ENCODE peak calls at places on chromosome X, in seven cellular contexts. N is AG10803; C is hypothalamus; J is Right ventricle myocardium inferior; I is stimulated activated CD8-positive, alpha-beta memory T cell treated with anti-CD3 and anti-CD28 coated beads, Interleukin-7, amount 100 ng/mL, for 48 hours; E is Caki2; G is endothelial cell. P is an unnamed sample.

GRCh38 chrX:78024349-78025108 is 55.1 kb upstream of the PGAM4 start:
- DNase-seq in N (no peak), C (no peak), J (no peak), I (no peak), E (peak), G (peak), P (peak)

GRCh38 chrX:12372111-12372510 is 233.8 kb downstream of the FRMPD4 start:
- DNase-seq in N (peak), C (no peak), J (no peak), I (no peak), E (no peak), G (no peak), P (peak)

GRCh38 chrX:94932278-94932965 is 1258.4 kb downstream of the FAM133A start:
- DNase-seq in N (no peak), C (no peak), J (no peak), I (no peak), E (no peak), G (no peak), P (no peak)

GRCh38 chrX:102934624-102935023 is 2.4 kb upstream of the RAB40AL start:
- DNase-seq in N (peak), C (no peak), J (no peak), I (no peak), E (peak), G (peak), P (peak)

GRCh38 chrX:27548624-27549023 is 41.5 kb upstream of the DCAF8L2 start:
- DNase-seq in N (no peak), C (no peak), J (no peak), I (no peak), E (no peak), G (no peak), P (no peak)

GRCh38 chrX:34972206-34972605 is 29.6 kb downstream of the FAM47B start:
- DNase-seq in N (no peak), C (no peak), J (no peak), I (no peak), E (no peak), G (no peak), P (no peak)

GRCh38 chrX:154486396-154487207 is at the start of gene UBL4A:
- DNase-seq in N (peak), C (no peak), J (peak), I (peak), E (peak), G (peak), P (peak)

GRCh38 chrX:11287505-11287904 is 5.7 kb upstream of the AMELX start:
- DNase-seq in N (peak), C (no peak), J (no peak), I (no peak), E (no peak), G (no peak), P (peak)

GRCh38 chrX:118189628-118190027 is 73.0 kb upstream of the KLHL13 start:
- DNase-seq in N (no peak), C (no peak), J (no peak), I (no peak), E (no peak), G (no peak), P (no peak)

GRCh38 chrX:327660-328126 is 9.1 kb upstream of the GTPBP6 start:
- DNase-seq in N (no peak), C (no peak), J (peak), I (no peak), E (no peak), G (no peak), P (no peak)

GRCh38 chrX:129983575-129984131 is 1.2 kb downstream of the BCORL1 start:
- DNase-seq in N (no peak), C (no peak), J (no peak), I (no peak), E (peak), G (no peak), P (peak)

GRCh38 chrX:24341795-24342194 is 18.6 kb upstream of the SUPT20HL1 start:
- DNase-seq in N (peak), C (no peak), J (no peak), I (no peak), E (no peak), G (no peak), P (peak)

GRCh38 chrX:10633722-10634121 is 13.3 kb upstream of the MID1 start:
- DNase-seq in N (peak), C (no peak), J (no peak), I (no peak), E (peak), G (no peak), P (peak)

GRCh38 chrX:149511081-149511480 is 6.0 kb upstream of the IDS start:
- DNase-seq in N (peak), C (no peak), J (no peak), I (no peak), E (no peak), G (no peak), P (no peak)

P was measured in MG63.